ENCODE peak calls at places on chromosomes 5 and 9, in ten cellular contexts. J, D, H, T, S, I, F, Y, B and W are unnamed samples.

GRCh38 chr5:122101636-122102285 is 23.7 kb upstream of the LOX start:
- DNase-seq in H (peak), D (no peak), S (peak), J (no peak), B (no peak), Y (peak), I (peak), T (no peak), F (no peak), W (no peak)

GRCh38 chr5:17180957-17181723 is 36.3 kb upstream of the BASP1 start:
- DNase-seq in F (no peak), I (peak), Y (peak), J (no peak), T (no peak), D (no peak), S (no peak), H (peak), B (no peak), W (no peak)

GRCh38 chr5:74199436-74200210 is 440.9 kb downstream of the ENC1 start:
- DNase-seq in F (no peak), B (no peak), J (no peak), T (no peak), H (no peak), D (no peak), Y (no peak), S (no peak), I (peak), W (no peak)

GRCh38 chr9:36592801-36593583 is 20.3 kb downstream of the MELK start:
- DNase-seq in B (no peak), T (no peak), D (no peak), J (no peak), H (no peak), F (no peak), S (no peak), Y (peak), I (no peak), W (no peak)

GRCh38 chr9:114059047-114059803 is 18.9 kb downstream of the AMBP start:
- DNase-seq in Y (no peak), D (no peak), S (no peak), B (no peak), F (no peak), H (no peak), T (no peak), J (no peak), I (no peak), W (no peak)

GRCh38 chr5:159330131-159330530 is at the start of gene IL12B:
- DNase-seq in S (no peak), T (no peak), F (no peak), B (no peak), Y (no peak), D (no peak), J (no peak), I (no peak), H (peak), W (no peak)

GRCh38 chr5:97229688-97230285 is 46.7 kb upstream of the RIOK2 start:
- DNase-seq in B (no peak), J (no peak), S (no peak), I (no peak), T (no peak), D (no peak), F (no peak), H (no peak), Y (peak), W (no peak)

GRCh38 chr9:85321561-85321960 is 420.2 kb downstream of the AGTPBP1 start:
- DNase-seq in I (no peak), H (no peak), D (no peak), S (no peak), T (no peak), J (no peak), F (no peak), Y (no peak), B (no peak), W (no peak)

GRCh38 chr5:13354611-13355010 is 589.9 kb downstream of the DNAH5 start:
- DNase-seq in H (no peak), F (no peak), B (no peak), Y (no peak), T (no peak), D (no peak), S (no peak), I (no peak), J (no peak), W (no peak)

GRCh38 chr5:66987949-66988838 is 208.4 kb downstream of the CD180 start:
- DNase-seq in I (peak), H (no peak), F (peak), D (no peak), T (no peak), B (no peak), J (no peak), Y (peak), S (no peak), W (no peak)

GRCh38 chr9:35813434-35814105 is 1.3 kb downstream of the HINT2 start:
- DNase-seq in F (no peak), B (no peak), H (no peak), J (no peak), S (no peak), I (peak), D (no peak), T (no peak), Y (peak), W (no peak)

GRCh38 chr9:37167456-37167855 is 47.1 kb downstream of the ZCCHC7 start:
- DNase-seq in B (no peak), Y (peak), T (no peak), I (no peak), J (no peak), S (no peak), H (peak), D (no peak), F (no peak), W (no peak)

GRCh38 chr5:58183078-58183885 is 276.6 kb downstream of the PLK2 start:
- DNase-seq in H (no peak), T (no peak), F (no peak), B (no peak), S (no peak), I (no peak), J (no peak), D (no peak), Y (peak), W (no peak)

GRCh38 chr5:146622391-146622790 is 106.4 kb upstream of the GPR151 start:
- DNase-seq in B (no peak), Y (no peak), T (no peak), S (no peak), H (no peak), F (no peak), J (no peak), I (no peak), D (no peak), W (no peak)

GRCh38 chr5:67648201-67648671 is 451.6 kb upstream of the CD180 start:
- DNase-seq in I (no peak), F (no peak), H (peak), Y (peak), T (peak), D (no peak), S (peak), J (no peak), B (peak), W (peak)

GRCh38 chr9:4793412-4794005 is 765 bp downstream of the RCL1 start:
- DNase-seq in I (no peak), S (no peak), Y (peak), H (peak), T (no peak), B (no peak), D (no peak), J (no peak), F (no peak), W (no peak)

GRCh38 chr9:26264709-26265601 is 586.7 kb upstream of the TUSC1 start:
- DNase-seq in S (no peak), Y (peak), D (no peak), H (peak), F (no peak), T (no peak), J (no peak), I (peak), B (no peak), W (no peak)

GRCh38 chr5:92634883-92635282 is 946.1 kb downstream of the NR2F1-AS1 start:
- DNase-seq in D (no peak), J (no peak), T (no peak), H (no peak), Y (no peak), B (no peak), I (no peak), S (no peak), F (no peak), W (no peak)

GRCh38 chr9:87816041-87816440 is 66.6 kb upstream of the SPATA31E1 start:
- DNase-seq in I (no peak), H (peak), Y (peak), F (no peak), D (no peak), J (no peak), B (no peak), T (no peak), S (peak), W (no peak)

GRCh38 chr5:54098267-54098666 is 212.1 kb downstream of the ARL15 start:
- DNase-seq in I (no peak), T (no peak), H (no peak), J (no peak), B (no peak), Y (no peak), F (no peak), D (no peak), S (no peak), W (no peak)

GRCh38 chr9:132744881-132745761 is 74.9 kb downstream of the GTF3C4 start:
- DNase-seq in T (no peak), F (no peak), B (no peak), S (no peak), Y (peak), D (no peak), I (no peak), H (no peak), J (no peak), W (no peak)

GRCh38 chr9:101639301-101639700 is 44.5 kb upstream of the PPP3R2 start:
- DNase-seq in B (no peak), I (no peak), J (no peak), Y (no peak), S (no peak), D (no peak), T (no peak), H (peak), F (no peak), W (no peak)

GRCh38 chr9:101486693-101487442 is 46.8 kb upstream of the RNF20 start:
- DNase-seq in I (peak), H (peak), D (no peak), J (no peak), F (no peak), Y (peak), S (no peak), B (peak), T (peak), W (peak)

GRCh38 chr5:168142402-168142801 is 149.0 kb upstream of the WWC1 start:
- DNase-seq in H (no peak), J (no peak), S (no peak), T (no peak), D (no peak), F (no peak), I (no peak), Y (no peak), B (no peak), W (no peak)

GRCh38 chr5:85512896-85513295 is 1104.8 kb upstream of the COX7C start:
- DNase-seq in T (peak), B (peak), H (no peak), I (no peak), D (no peak), J (no peak), F (no peak), Y (no peak), S (no peak), W (no peak)

GRCh38 chr9:90365646-90366045 is 277.0 kb downstream of the DIRAS2 start:
- DNase-seq in B (no peak), T (no peak), D (no peak), J (no peak), H (peak), I (no peak), S (no peak), F (no peak), Y (no peak), W (no peak)

GRCh38 chr5:633521-633955 is 21.4 kb downstream of the CEP72 start:
- DNase-seq in D (no peak), I (peak), T (peak), J (no peak), F (no peak), Y (no peak), B (no peak), S (no peak), H (peak), W (no peak)

GRCh38 chr5:67264056-67264455 is 67.5 kb upstream of the CD180 start:
- DNase-seq in J (no peak), T (no peak), S (no peak), H (no peak), D (no peak), Y (no peak), B (no peak), I (no peak), F (no peak), W (no peak)

GRCh38 chr9:13141629-13142028 is 137.9 kb downstream of the MPDZ start:
- DNase-seq in Y (peak), D (no peak), B (no peak), I (no peak), H (peak), S (no peak), T (no peak), J (no peak), F (no peak), W (no peak)

GRCh38 chr5:124741711-124742496 is 4.5 kb downstream of the ZNF608 start:
- DNase-seq in J (no peak), D (no peak), Y (peak), H (peak), B (no peak), I (no peak), S (no peak), F (no peak), T (no peak), W (no peak)

GRCh38 chr5:132430736-132431135 is 59.8 kb downstream of the IRF1 start:
- DNase-seq in H (no peak), J (no peak), I (no peak), S (no peak), D (no peak), F (no peak), B (no peak), Y (no peak), T (no peak), W (no peak)

GRCh38 chr5:132431682-132432081 is 58.9 kb downstream of the IRF1 start:
- DNase-seq in Y (no peak), F (no peak), D (no peak), S (no peak), J (no peak), B (no peak), H (no peak), I (no peak), T (no peak), W (no peak)

GRCh38 chr5:132428147-132428482 is 58.6 kb downstream of the SLC22A5 start:
- DNase-seq in B (no peak), J (no peak), I (no peak), S (no peak), Y (no peak), F (no peak), H (no peak), D (no peak), T (no peak), W (no peak)

GRCh38 chr5:132428811-132429440 is 59.4 kb downstream of the SLC22A5 start:
- DNase-seq in H (peak), I (peak), T (no peak), D (no peak), S (no peak), F (no peak), J (no peak), B (no peak), Y (no peak), W (no peak)

DNA sequence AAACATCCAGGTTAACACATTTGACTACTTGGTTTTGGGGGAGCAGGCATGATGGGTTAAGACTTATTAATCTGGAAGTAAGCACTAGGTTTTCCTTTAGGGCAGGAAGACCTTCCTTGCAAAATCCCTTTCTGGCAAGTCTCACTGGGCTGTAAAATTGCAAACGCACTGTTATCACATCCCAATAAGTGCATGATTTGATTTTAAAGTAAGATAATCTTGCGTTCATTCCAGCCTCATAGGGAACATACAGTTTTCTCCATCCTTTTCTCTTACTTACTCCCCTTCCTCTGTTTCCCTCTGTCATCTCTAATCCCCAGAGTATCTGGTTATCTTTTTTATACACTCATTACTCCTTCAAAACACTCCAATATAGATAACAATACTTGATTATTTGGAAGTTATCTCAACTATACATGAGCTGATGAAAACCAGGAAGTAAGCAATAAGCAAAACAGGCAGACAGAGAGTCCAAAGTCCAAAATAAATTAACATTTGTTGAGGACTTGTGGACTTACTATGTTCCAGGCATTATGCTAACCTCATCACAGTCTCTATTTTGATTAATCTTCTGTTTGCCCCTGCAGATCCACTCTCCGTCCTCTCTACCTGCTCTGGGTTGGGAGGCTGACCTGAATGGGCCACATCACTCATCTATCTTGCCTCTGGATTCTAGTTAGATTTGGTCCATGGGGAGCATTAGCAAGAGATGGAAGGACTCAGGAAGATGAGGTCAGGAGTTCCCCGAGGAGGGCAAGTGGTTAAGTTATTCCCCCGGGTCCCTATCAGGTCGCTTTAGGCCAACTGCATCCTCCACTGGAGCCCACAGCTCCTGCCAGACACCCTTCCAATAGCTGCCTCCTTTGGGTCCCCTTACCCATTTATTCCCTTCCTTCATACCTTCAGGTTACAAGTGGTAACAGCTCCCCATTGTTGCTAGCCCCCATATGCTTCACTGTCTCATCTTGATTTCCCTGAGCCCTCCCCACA is 60.2 kb downstream of the SLC22A5 start:
- DNase-seq in Y (no peak), J (no peak), B (no peak), T (no peak), H (no peak), D (no peak), F (no peak), S (no peak), I (no peak), W (no peak)
- H3K27ac ChIP-seq in Y (no peak), J (peak), B (no peak), T (peak), H (no peak), D (no peak), F (peak), S (peak), I (peak), W (no peak)

DNA sequence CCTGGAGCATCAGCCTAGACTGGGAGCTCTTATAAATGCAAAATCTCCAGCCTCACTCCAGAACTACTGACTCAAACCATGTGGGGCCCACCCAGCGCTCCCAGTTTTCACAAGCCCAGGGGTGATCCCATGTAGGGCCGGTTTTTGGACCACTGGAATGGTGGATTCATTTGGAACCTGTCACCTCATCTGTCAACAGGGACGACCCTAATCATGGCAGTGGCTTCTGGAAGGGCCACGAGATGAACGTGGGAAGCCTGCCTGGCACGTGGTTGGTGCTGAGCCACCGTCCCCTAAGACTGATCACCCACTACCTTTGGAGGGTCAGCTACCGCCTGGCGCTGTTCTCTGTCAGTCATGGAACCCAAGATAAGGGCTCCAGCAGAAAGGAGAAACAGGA is 16.9 kb upstream of the PHF19 start:
- DNase-seq in Y (no peak), I (no peak), J (no peak), F (no peak), D (no peak), T (no peak), S (no peak), H (no peak), B (no peak), W (no peak)
- H3K27ac ChIP-seq in Y (no peak), I (no peak), J (peak), F (peak), D (no peak), T (peak), S (peak), H (no peak), B (no peak), W (peak)

DNA sequence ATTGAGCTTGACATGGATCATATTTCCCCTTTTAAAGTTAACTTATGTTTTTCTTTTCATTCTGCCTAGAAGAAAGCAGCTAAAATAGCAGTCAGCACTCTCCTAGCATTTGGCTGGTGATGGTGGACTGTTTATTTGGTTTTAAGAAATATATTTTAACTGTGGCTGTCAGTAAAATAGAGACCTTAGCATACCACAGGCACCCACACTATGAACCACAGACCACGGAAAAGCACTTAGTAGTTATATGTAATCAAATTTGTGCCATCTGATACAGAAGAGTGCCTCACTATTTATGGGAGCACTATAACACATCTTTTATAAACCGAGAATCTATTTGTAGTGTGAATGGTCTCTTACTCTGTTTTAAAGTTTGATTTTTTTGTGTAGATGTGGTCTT is 1.7 kb upstream of the CFAP95 start:
- DNase-seq in I (no peak), S (no peak), J (no peak), Y (no peak), H (peak), T (no peak), D (no peak), B (no peak), F (no peak), W (no peak)
- H3K27ac ChIP-seq in I (no peak), S (no peak), J (no peak), Y (no peak), H (no peak), T (no peak), D (no peak), B (no peak), F (no peak), W (no peak)

GRCh38 chr5:176548967-176549444 is at the start of gene CDHR2:
- DNase-seq in S (no peak), T (no peak), Y (no peak), J (no peak), F (no peak), B (no peak), H (no peak), D (no peak), I (no peak), W (no peak)
- H3K27ac ChIP-seq in S (peak), T (no peak), Y (no peak), J (peak), F (peak), B (no peak), H (no peak), D (no peak), I (peak), W (no peak)

GRCh38 chr9:136613824-136614371 is 48.8 kb upstream of the EGFL7 start:
- DNase-seq in S (no peak), H (no peak), F (no peak), J (no peak), B (peak), I (no peak), Y (peak), D (no peak), T (no peak), W (no peak)
- H3K27ac ChIP-seq in S (peak), H (peak), F (no peak), J (no peak), B (no peak), I (peak), Y (peak), D (peak), T (peak), W (no peak)